ENCODE peak calls at places on chromosome 13, in nine cellular contexts. V is lower lobe of right lung, F is DND-41, P is fibroblast of villous mesenchyme, X is kidney epithelial cell, R is neural progenitor cell, S is AG04450, J is osteoblast, Z is heart left ventricle. C is an unnamed sample.

GRCh38 chr13:25267715-25268114 is 19.6 kb downstream of the MTMR6 start:
- DNase-seq in V (no peak), F (no peak), P (peak), X (no peak), R (no peak), S (no peak), J (peak), Z (no peak), C (peak)

GRCh38 chr13:72648513-72649065 is 78.8 kb downstream of the MZT1 start:
- DNase-seq in V (no peak), F (no peak), P (peak), X (no peak), R (peak), S (no peak), J (no peak), Z (no peak), C (no peak)

GRCh38 chr13:42981853-42982252 is 10.2 kb downstream of the EPSTI1 start:
- DNase-seq in V (no peak), F (no peak), P (no peak), X (no peak), R (no peak), S (no peak), J (no peak), Z (no peak), C (no peak)

GRCh38 chr13:80224468-80224867 is 116.5 kb downstream of the SPRY2 start:
- DNase-seq in V (no peak), F (no peak), P (no peak), X (no peak), R (no peak), S (no peak), J (no peak), Z (no peak), C (peak)

GRCh38 chr13:112325941-112326645 is 50.1 kb upstream of the SPACA7 start:
- DNase-seq in V (no peak), F (no peak), P (no peak), X (no peak), R (no peak), S (no peak), J (no peak), Z (peak), C (no peak)

GRCh38 chr13:99215466-99215865 is 14.8 kb downstream of the UBAC2 start:
- DNase-seq in V (no peak), F (peak), P (no peak), X (no peak), R (no peak), S (no peak), J (no peak), Z (peak), C (no peak)

GRCh38 chr13:40114305-40114896 is 458.9 kb downstream of the COG6 start:
- DNase-seq in V (no peak), F (no peak), P (no peak), X (no peak), R (no peak), S (no peak), J (no peak), Z (no peak), C (no peak)

GRCh38 chr13:36418022-36418805 is 14.1 kb upstream of the CCNA1 start:
- DNase-seq in V (no peak), F (peak), P (peak), X (no peak), R (no peak), S (no peak), J (no peak), Z (no peak), C (peak)

GRCh38 chr13:95073826-95074345 is 227.4 kb downstream of the ABCC4 start:
- DNase-seq in V (no peak), F (no peak), P (peak), X (no peak), R (no peak), S (no peak), J (no peak), Z (no peak), C (peak)

GRCh38 chr13:73922728-73923393 is 211.3 kb downstream of the KLF12 start:
- DNase-seq in V (no peak), F (no peak), P (no peak), X (no peak), R (no peak), S (no peak), J (peak), Z (no peak), C (peak)

GRCh38 chr13:39930544-39931444 is 275.3 kb downstream of the COG6 start:
- DNase-seq in V (no peak), F (no peak), P (no peak), X (no peak), R (no peak), S (no peak), J (no peak), Z (no peak), C (no peak)

GRCh38 chr13:43785681-43786471 is 896 bp downstream of the ENOX1 start:
- DNase-seq in V (peak), F (no peak), P (peak), X (no peak), R (peak), S (peak), J (peak), Z (peak), C (peak)

GRCh38 chr13:112982281-112983041 is 13.4 kb downstream of the MCF2L start:
- DNase-seq in V (no peak), F (no peak), P (no peak), X (no peak), R (no peak), S (no peak), J (no peak), Z (no peak), C (no peak)

GRCh38 chr13:33992891-33993336 is 175.0 kb downstream of the RFC3 start:
- DNase-seq in V (no peak), F (no peak), P (no peak), X (no peak), R (no peak), S (no peak), J (no peak), Z (no peak), C (no peak)

GRCh38 chr13:50810998-50811397 is 32.5 kb downstream of the DLEU7 start:
- DNase-seq in V (no peak), F (no peak), P (no peak), X (no peak), R (no peak), S (no peak), J (no peak), Z (no peak), C (no peak)

GRCh38 chr13:50809133-50810090 is 34.1 kb downstream of the DLEU7 start:
- DNase-seq in V (no peak), F (no peak), P (peak), X (no peak), R (no peak), S (no peak), J (no peak), Z (no peak), C (no peak)

GRCh38 chr13:50810468-50810867 is 33.0 kb downstream of the DLEU7 start:
- DNase-seq in V (no peak), F (no peak), P (no peak), X (no peak), R (no peak), S (no peak), J (no peak), Z (no peak), C (no peak)

GRCh38 chr13:50801087-50801931 is 42.2 kb downstream of the DLEU7 start:
- DNase-seq in V (no peak), F (peak), P (peak), X (peak), R (peak), S (peak), J (peak), Z (peak), C (peak)

DNA sequence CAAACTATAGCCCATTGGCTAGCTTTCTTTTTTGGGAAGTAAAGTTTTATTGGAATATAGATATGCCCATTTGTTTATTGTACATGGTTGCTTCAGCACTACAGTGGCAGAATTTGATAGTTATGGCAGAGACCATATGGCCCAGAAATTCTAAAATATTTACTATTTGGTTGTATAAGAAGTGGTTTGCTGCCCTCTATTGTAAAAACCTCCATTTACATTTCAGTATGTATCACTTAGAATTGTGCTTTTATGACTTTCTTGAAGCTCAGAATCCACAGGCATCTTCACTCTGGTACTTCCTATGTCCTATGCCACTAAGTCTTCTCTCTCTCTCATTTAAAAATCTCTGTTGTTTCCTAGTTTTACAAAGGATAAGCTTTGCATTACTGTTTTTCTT is 37.7 kb downstream of the DLEU7 start:
- DNase-seq in V (no peak), F (no peak), P (peak), X (no peak), R (peak), S (no peak), J (peak), Z (no peak), C (peak)
- TF ChIP-seq CTCF in V (no peak), F (peak), P (peak), X (no peak), R (peak), S (no peak), J (peak), Z (no peak), C (no peak)

DNA sequence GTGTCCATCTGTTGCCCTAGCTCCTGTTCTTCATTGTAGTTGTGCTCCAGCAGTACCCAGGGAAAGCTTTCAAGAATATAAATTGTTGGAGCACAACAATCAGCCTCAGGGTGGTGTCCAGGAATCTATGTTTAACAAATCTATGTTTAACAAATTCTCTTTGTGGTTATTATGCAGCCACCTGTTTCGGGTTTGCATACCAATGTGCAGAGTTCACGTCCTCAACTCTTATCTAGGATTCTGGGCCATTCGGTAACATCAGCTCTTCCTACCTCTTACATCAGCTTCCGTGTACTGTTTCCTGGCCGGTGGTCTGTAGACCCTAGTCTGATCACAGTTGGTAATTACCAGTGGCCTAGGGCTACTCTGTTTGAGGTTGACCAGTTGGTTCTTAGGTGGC is 17.0 kb downstream of the MTUS2 start:
- DNase-seq in V (no peak), F (no peak), P (no peak), X (no peak), R (no peak), S (no peak), J (no peak), Z (no peak), C (no peak)
- H3K4me3 ChIP-seq in V (no peak), F (no peak), P (no peak), X (no peak), R (no peak), S (no peak), J (no peak), Z (no peak), C (no peak)

DNA sequence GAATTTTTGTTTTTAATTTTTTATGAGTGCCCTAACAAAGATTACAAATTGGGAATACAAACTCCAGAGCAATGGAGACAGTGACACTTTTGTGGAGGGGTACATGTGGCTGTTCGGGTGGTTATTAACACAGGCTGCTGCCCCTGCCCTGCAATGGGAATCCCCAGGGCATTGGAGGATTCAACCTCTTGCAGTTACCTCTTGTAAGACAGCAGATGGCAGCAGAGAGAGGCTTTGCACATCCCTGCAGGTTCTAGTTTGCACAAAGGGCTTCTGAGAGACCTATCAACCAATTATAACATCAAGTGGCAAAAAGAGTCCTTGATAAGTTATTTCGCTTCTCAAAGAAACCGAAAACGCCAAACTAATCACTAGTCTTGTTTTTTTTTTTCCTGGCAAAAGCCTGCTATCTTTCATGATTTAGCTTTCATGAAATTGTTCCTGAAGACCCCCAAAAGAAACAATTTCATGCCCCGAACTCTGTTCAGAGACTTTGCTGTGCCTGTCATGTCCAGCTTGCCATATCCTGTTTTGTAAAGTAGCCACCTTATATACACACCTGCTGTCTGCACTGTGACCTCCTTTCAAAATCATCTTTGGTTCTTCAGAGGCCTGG is 10.4 kb downstream of the GJB2 start:
- DNase-seq in V (no peak), F (peak), P (peak), X (peak), R (peak), S (peak), J (peak), Z (no peak), C (peak)
- TF ChIP-seq CTCF in V (peak), F (peak), P (peak), X (peak), R (peak), S (peak), J (peak), Z (peak), C (peak)

GRCh38 chr13:50082426-50083283 is 67.4 kb downstream of the KCNRG start:
- DNase-seq in V (peak), F (peak), P (peak), X (peak), R (peak), S (no peak), J (peak), Z (peak), C (peak)
- H3K4me3 ChIP-seq in V (peak), F (peak), P (peak), X (peak), R (peak), S (peak), J (peak), Z (peak), C (peak)

GRCh38 chr13:59318320-59318930 is 845.3 kb downstream of the DIAPH3 start:
- DNase-seq in V (no peak), F (peak), P (peak), X (no peak), R (peak), S (peak), J (peak), Z (peak), C (peak)
- TF ChIP-seq CTCF in V (peak), F (peak), P (peak), X (peak), R (peak), S (peak), J (peak), Z (peak), C (peak)